ENCODE peak calls at places on chromosomes 7 and 10, in ten cellular contexts. J is dorsolateral prefrontal cortex, E is mammary epithelial cell, H is tibial artery, L is heart left ventricle, V is cardiac muscle cell, D is fibroblast of lung, A is mesendoderm, Q is coronary artery, Y is astrocyte. C is an unnamed sample.

GRCh38 chr7:123604739-123605138 is 3.1 kb downstream of the ASB15 start:
- DNase-seq in L (no peak), J (no peak), A (no peak), Q (no peak), E (peak), H (no peak), D (no peak), V (no peak), Y (no peak), C (no peak)

GRCh38 chr10:48598243-48598935 is 6.5 kb downstream of the ARHGAP22 start:
- DNase-seq in L (no peak), V (no peak), A (no peak), J (no peak), Q (peak), D (no peak), H (no peak), E (no peak), Y (no peak), C (peak)

GRCh38 chr7:106957766-106958165 is 86.7 kb upstream of the PRKAR2B start:
- DNase-seq in D (no peak), V (no peak), Q (no peak), H (peak), E (peak), J (no peak), L (no peak), A (peak), Y (no peak), C (no peak)

GRCh38 chr10:77446700-77447099 is 190.9 kb downstream of the KCNMA1 start:
- DNase-seq in H (no peak), Y (no peak), V (no peak), D (no peak), L (no peak), E (no peak), Q (no peak), A (no peak), J (no peak), C (no peak)

GRCh38 chr10:95266674-95267095 is 24.1 kb downstream of the PDLIM1 start:
- DNase-seq in V (peak), J (no peak), L (no peak), Y (peak), H (no peak), Q (no peak), E (peak), D (peak), A (peak), C (no peak)

GRCh38 chr7:107071129-107071528 is 26.6 kb downstream of the PRKAR2B start:
- DNase-seq in H (no peak), J (no peak), Q (no peak), A (no peak), D (no peak), L (no peak), E (no peak), Y (no peak), V (no peak), C (no peak)

GRCh38 chr10:102327641-102328040 is 67.9 kb upstream of the NFKB2 start:
- DNase-seq in H (no peak), D (no peak), L (no peak), Q (no peak), A (no peak), V (no peak), J (no peak), E (no peak), Y (no peak), C (no peak)

GRCh38 chr10:125765835-125766234 is 9.8 kb downstream of the MMP21 start:
- DNase-seq in J (no peak), D (no peak), Q (no peak), H (no peak), E (no peak), L (no peak), A (no peak), V (no peak), Y (no peak), C (no peak)

GRCh38 chr10:22666287-22667092 is 47.9 kb downstream of the PIP4K2A start:
- DNase-seq in Y (no peak), E (no peak), D (peak), A (no peak), V (peak), Q (no peak), J (no peak), H (no peak), L (no peak), C (no peak)

GRCh38 chr10:29858352-29859267 is 200.8 kb downstream of the JCAD start:
- DNase-seq in J (no peak), Y (peak), D (peak), E (peak), V (peak), Q (peak), L (peak), A (peak), H (peak), C (no peak)

GRCh38 chr10:92108747-92109146 is 182.1 kb downstream of the CPEB3 start:
- DNase-seq in L (no peak), E (no peak), A (no peak), J (no peak), Q (no peak), H (no peak), Y (no peak), V (no peak), D (no peak), C (no peak)

GRCh38 chr10:82463614-82464013 is 588.6 kb downstream of the NRG3 start:
- DNase-seq in Q (no peak), Y (no peak), A (no peak), D (no peak), V (no peak), J (no peak), H (no peak), E (no peak), L (no peak), C (no peak)

GRCh38 chr7:125057974-125058373 is 128.3 kb upstream of the POT1 start:
- DNase-seq in Y (no peak), A (peak), D (no peak), H (no peak), Q (no peak), E (no peak), L (no peak), V (no peak), J (no peak), C (no peak)

GRCh38 chr10:128483216-128483615 is 357.0 kb upstream of the MKI67 start:
- DNase-seq in V (no peak), H (no peak), L (no peak), J (no peak), Q (no peak), E (no peak), Y (no peak), A (no peak), D (no peak), C (no peak)

GRCh38 chr10:79255007-79255507 is 92.2 kb upstream of the PPIF start:
- DNase-seq in Q (no peak), V (no peak), L (no peak), E (no peak), Y (no peak), J (no peak), H (no peak), D (no peak), A (no peak), C (no peak)

GRCh38 chr7:70598976-70599375 is 533.0 kb upstream of the GALNT17 start:
- DNase-seq in Y (peak), A (no peak), Q (no peak), V (peak), L (no peak), J (no peak), D (no peak), E (peak), H (no peak), C (no peak)

GRCh38 chr7:149310113-149310836 is 48.3 kb downstream of the ZNF783 start:
- DNase-seq in D (peak), E (peak), Q (no peak), L (no peak), Y (peak), A (peak), V (peak), H (no peak), J (no peak), C (no peak)

GRCh38 chr7:44767912-44768662 is 19.4 kb downstream of the ZMIZ2 start:
- DNase-seq in A (no peak), Q (no peak), D (peak), E (no peak), Y (no peak), L (peak), H (peak), J (no peak), V (peak), C (no peak)

GRCh38 chr7:45183711-45184210 is 26.2 kb downstream of the RAMP3 start:
- DNase-seq in J (no peak), D (no peak), V (no peak), Y (no peak), H (no peak), Q (no peak), A (no peak), L (no peak), E (no peak), C (no peak)

GRCh38 chr10:64206409-64206808 is 685.2 kb downstream of the REEP3 start:
- DNase-seq in H (no peak), D (no peak), V (no peak), Y (no peak), L (no peak), J (no peak), Q (no peak), E (no peak), A (no peak), C (no peak)

GRCh38 chr10:30027057-30028005 is 32.1 kb downstream of the JCAD start:
- DNase-seq in E (peak), A (peak), J (no peak), L (peak), Q (no peak), D (no peak), H (no peak), V (no peak), Y (no peak), C (no peak)

GRCh38 chr7:80153446-80153845 is 18.8 kb downstream of the GNAI1 start:
- DNase-seq in E (no peak), H (no peak), J (no peak), D (no peak), Y (peak), L (no peak), V (no peak), A (peak), Q (no peak), C (no peak)

GRCh38 chr7:149885191-149886017 is 11.6 kb downstream of the ATP6V0E2 start:
- DNase-seq in J (no peak), E (no peak), D (no peak), V (no peak), H (no peak), A (peak), Y (no peak), Q (peak), L (peak), C (no peak)

GRCh38 chr7:35336444-35336843 is 82.5 kb upstream of the TBX20 start:
- DNase-seq in L (no peak), V (no peak), Y (no peak), Q (no peak), J (no peak), E (no peak), D (no peak), A (peak), H (no peak), C (no peak)

GRCh38 chr10:7950981-7951847 is 103.3 kb upstream of the GATA3 start:
- DNase-seq in L (no peak), D (no peak), Y (peak), E (no peak), V (no peak), H (no peak), Q (no peak), A (no peak), J (no peak), C (no peak)

GRCh38 chr7:8436965-8437364 is 3.6 kb downstream of the NXPH1 start:
- DNase-seq in H (no peak), E (peak), L (no peak), A (peak), V (peak), J (peak), D (peak), Q (no peak), Y (no peak), C (no peak)

GRCh38 chr10:78175444-78175843 is 141.8 kb downstream of the RPS24 start:
- DNase-seq in A (peak), H (no peak), Q (no peak), J (no peak), V (peak), L (no peak), Y (no peak), E (no peak), D (no peak), C (no peak)

GRCh38 chr7:75624134-75624832 is 114.5 kb downstream of the HIP1 start:
- DNase-seq in Q (peak), L (peak), H (peak), J (no peak), V (peak), D (peak), Y (peak), A (peak), E (no peak), C (no peak)

GRCh38 chr7:102451371-102452054 is 13.2 kb downstream of the ALKBH4 start:
- DNase-seq in J (no peak), V (no peak), D (no peak), L (no peak), A (no peak), E (peak), H (no peak), Y (no peak), Q (no peak), C (no peak)

GRCh38 chr7:24978837-24979469 is 1.0 kb downstream of the OSBPL3 start:
- DNase-seq in V (no peak), L (no peak), D (peak), A (peak), E (peak), Q (no peak), J (no peak), H (no peak), Y (peak), C (no peak)

GRCh38 chr7:89049043-89049442 is 253.5 kb upstream of the TEX47 start:
- DNase-seq in J (no peak), E (no peak), A (peak), Q (no peak), H (no peak), Y (no peak), L (no peak), D (no peak), V (no peak), C (no peak)

GRCh38 chr7:81846398-81846797 is 76.6 kb upstream of the HGF start:
- DNase-seq in Q (no peak), H (peak), Y (peak), L (peak), J (no peak), V (peak), A (peak), E (no peak), D (peak), C (no peak)

DNA sequence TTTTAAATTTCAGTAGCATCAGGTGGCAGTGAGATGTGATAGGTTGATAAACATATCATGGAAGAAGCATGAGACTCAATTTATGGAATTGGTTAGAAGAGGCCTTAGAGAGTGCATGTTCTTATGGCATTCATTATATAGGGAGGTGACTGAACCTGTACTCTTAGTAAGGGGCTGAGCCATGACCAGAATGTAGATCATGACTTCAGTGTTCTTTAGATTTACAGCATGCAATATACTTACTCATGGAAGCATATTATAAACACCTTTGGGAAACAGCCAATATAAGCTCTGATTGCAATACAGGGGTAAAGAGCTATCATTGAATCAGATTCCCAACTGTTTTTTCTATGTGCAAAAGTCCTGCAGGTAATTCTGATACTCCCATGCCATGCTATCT is 50.2 kb downstream of the NT5C3A start:
- DNase-seq in D (no peak), Q (no peak), V (no peak), Y (no peak), L (no peak), E (no peak), A (no peak), H (no peak), J (no peak), C (no peak)
- H3K27ac ChIP-seq in D (no peak), Q (no peak), V (no peak), Y (no peak), L (no peak), E (no peak), A (no peak), H (no peak), J (no peak), C (no peak)

GRCh38 chr7:77348371-77348813 is 67.8 kb downstream of the GSAP start:
- DNase-seq in V (peak), A (peak), J (no peak), Y (peak), L (peak), Q (no peak), D (peak), E (peak), H (no peak), C (no peak)
- H3K27ac ChIP-seq in V (peak), A (peak), J (no peak), Y (no peak), L (peak), Q (no peak), D (no peak), E (no peak), H (no peak), C (peak)

DNA sequence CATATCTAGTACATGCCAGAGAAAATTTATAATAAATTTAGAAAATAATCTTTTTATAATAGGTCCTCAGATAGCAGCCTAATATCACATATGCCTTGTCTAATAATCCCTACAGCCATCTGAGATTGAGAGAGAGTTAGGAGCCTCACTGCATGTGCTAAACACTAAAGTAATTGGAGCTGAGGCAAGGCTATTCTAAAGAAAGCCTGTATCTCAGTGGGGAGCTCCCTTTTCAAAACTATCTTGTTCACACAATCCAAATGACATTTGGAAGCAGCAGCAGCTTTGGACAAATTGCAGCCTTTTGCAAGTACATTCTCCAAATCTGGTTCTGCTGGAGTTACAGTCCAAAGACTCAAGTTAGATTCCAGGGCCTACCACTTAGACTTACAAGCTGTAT is 104.5 kb downstream of the MACC1 start:
- DNase-seq in Y (no peak), D (no peak), V (no peak), H (no peak), Q (no peak), E (no peak), A (peak), L (no peak), J (no peak), C (no peak)
- H3K27ac ChIP-seq in Y (no peak), D (no peak), V (no peak), H (no peak), Q (no peak), E (no peak), A (no peak), L (no peak), J (no peak), C (no peak)

DNA sequence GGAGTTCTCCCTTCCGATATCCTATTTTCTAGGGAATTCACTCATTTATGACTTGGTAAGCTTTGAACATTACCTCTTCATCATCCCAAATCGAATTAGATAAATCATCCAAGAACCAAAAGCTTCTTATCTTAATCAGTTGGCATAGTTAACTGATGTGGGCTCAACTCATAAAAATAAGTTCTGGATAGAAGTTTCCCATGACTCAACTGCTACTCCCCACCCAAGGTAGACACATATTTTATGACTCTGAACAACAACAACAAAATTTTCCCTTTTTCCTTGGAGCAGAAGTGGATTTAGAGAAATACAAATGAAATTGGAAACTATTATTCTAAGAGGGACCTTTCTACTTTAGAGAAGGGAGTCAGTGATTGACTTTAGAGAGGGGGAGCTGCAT is 103.0 kb upstream of the CCDC6 start:
- DNase-seq in E (no peak), Y (no peak), Q (no peak), D (no peak), L (no peak), A (no peak), H (no peak), V (no peak), J (no peak), C (no peak)
- H3K27ac ChIP-seq in E (no peak), Y (no peak), Q (no peak), D (no peak), L (no peak), A (no peak), H (no peak), V (no peak), J (no peak), C (peak)

GRCh38 chr10:13529714-13529973 is 830 bp upstream of the BEND7 start:
- DNase-seq in D (no peak), A (peak), L (no peak), J (no peak), Q (no peak), V (no peak), Y (no peak), E (no peak), H (no peak), C (no peak)
- H3K27ac ChIP-seq in D (no peak), A (no peak), L (peak), J (no peak), Q (peak), V (no peak), Y (no peak), E (no peak), H (peak), C (no peak)

C was measured in caudate nucleus.